ENCODE peak calls at places on chromosomes 13 and 19, in ten cellular contexts. D is body of pancreas, L is kidney epithelial cell, B is OCI-LY7, U is glutamatergic neuron, A is tibial nerve, C is heart left ventricle, S is AG09319, R is lung, K is psoas muscle. X is an unnamed sample.
A peak's percentile ranks its signal among the peaks of the same experiment; 100 is the strongest.

GRCh38 chr19:46574533-46574932 is 26.6 kb upstream of the CALM3 start:
- DNase-seq in D (no peak), L (no peak), B (no peak), U (no peak), A (no peak), C (no peak), S (no peak), R (no peak), K (no peak), X (no peak)

GRCh38 chr13:74066937-74067336 is 67.3 kb downstream of the KLF12 start:
- DNase-seq in D (no peak), L (no peak), B (no peak), U (no peak), A (no peak), C (no peak), S (no peak), R (no peak), K (no peak), X (no peak)

GRCh38 chr19:47379398-47379938 is 30.4 kb downstream of the DHX34 start:
- DNase-seq in D (no peak), L (no peak), B (no peak), U (peak; percentile 46), A (no peak), C (no peak), S (no peak), R (no peak), K (peak; percentile 75), X (no peak)

GRCh38 chr13:22625691-22626090 is 555.1 kb upstream of the SGCG start:
- DNase-seq in D (no peak), L (no peak), B (no peak), U (no peak), A (no peak), C (no peak), S (no peak), R (no peak), K (no peak), X (no peak)

GRCh38 chr13:22801402-22802003 is 379.3 kb upstream of the SGCG start:
- DNase-seq in D (no peak), L (no peak), B (peak; percentile 20), U (no peak), A (no peak), C (no peak), S (no peak), R (no peak), K (no peak), X (no peak)

GRCh38 chr13:29954082-29955043 is 103.9 kb upstream of the UBL3 start:
- DNase-seq in D (no peak), L (no peak), B (no peak), U (no peak), A (no peak), C (no peak), S (no peak), R (no peak), K (no peak), X (no peak)

GRCh38 chr13:55783841-55784240 is 1356.9 kb upstream of the PRR20A start:
- DNase-seq in D (no peak), L (no peak), B (no peak), U (no peak), A (no peak), C (no peak), S (no peak), R (no peak), K (no peak), X (no peak)

GRCh38 chr13:97219226-97219625 is 2.9 kb upstream of the MBNL2 start:
- DNase-seq in D (no peak), L (no peak), B (no peak), U (no peak), A (no peak), C (no peak), S (no peak), R (no peak), K (no peak), X (no peak)

GRCh38 chr19:41445575-41445974 is 2.6 kb downstream of the ERICH4 start:
- DNase-seq in D (no peak), L (no peak), B (no peak), U (no peak), A (no peak), C (no peak), S (no peak), R (no peak), K (no peak), X (peak; percentile 13)

GRCh38 chr19:41449079-41449864 is 6.3 kb downstream of the ERICH4 start:
- DNase-seq in D (peak; percentile 71), L (peak; percentile 18), B (peak; percentile 71), U (peak; percentile 89), A (peak; percentile 56), C (peak; percentile 78), S (peak; percentile 32), R (peak; percentile 77), K (peak; percentile 84), X (peak; percentile 80)

GRCh38 chr19:41443813-41444455 is 978 bp downstream of the ERICH4 start:
- DNase-seq in D (no peak), L (no peak), B (no peak), U (no peak), A (no peak), C (peak; percentile 17), S (no peak), R (no peak), K (no peak), X (no peak)

GRCh38 chr19:41449865-41450178 is 6.9 kb downstream of the ERICH4 start:
- DNase-seq in D (no peak), L (no peak), B (no peak), U (no peak), A (no peak), C (no peak), S (no peak), R (no peak), K (no peak), X (no peak)

DNA sequence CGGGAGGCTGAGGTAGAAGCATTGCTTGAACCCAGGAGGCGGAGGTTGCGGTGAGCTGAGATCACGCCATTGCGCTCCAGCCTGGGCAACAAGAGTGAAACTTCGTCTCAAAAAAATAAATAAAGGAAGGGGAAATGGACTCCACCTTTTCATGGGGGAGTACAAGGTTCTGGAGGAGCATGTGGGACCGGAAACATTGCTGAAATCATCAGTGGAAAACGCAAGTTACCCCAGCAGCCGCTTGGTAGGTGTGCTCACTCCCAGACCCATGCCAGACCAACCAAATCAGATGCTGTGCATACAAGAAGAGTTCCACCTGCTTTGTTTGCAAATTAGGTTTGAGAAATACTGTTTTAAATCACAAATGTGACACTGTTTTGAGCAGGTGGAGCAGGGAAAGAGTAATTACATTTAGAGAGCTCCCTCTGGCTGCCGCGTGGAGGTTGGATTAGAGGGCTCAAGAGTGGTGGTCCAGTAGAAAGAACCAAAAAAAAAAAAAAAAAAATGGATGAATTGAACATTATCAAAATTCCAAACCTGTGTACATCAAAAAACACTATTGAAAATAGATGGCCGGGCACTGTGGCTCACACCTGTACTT is 4.9 kb downstream of the ERICH4 start:
- DNase-seq in D (no peak), L (no peak), B (no peak), U (no peak), A (no peak), C (no peak), S (no peak), R (no peak), K (no peak), X (no peak)
- TF ChIP-seq CTCF in D (no peak), L (no peak), B (peak; percentile 56), U (no peak), A (no peak), C (peak; percentile 29), S (no peak), R (no peak), K (no peak), X (no peak)

DNA sequence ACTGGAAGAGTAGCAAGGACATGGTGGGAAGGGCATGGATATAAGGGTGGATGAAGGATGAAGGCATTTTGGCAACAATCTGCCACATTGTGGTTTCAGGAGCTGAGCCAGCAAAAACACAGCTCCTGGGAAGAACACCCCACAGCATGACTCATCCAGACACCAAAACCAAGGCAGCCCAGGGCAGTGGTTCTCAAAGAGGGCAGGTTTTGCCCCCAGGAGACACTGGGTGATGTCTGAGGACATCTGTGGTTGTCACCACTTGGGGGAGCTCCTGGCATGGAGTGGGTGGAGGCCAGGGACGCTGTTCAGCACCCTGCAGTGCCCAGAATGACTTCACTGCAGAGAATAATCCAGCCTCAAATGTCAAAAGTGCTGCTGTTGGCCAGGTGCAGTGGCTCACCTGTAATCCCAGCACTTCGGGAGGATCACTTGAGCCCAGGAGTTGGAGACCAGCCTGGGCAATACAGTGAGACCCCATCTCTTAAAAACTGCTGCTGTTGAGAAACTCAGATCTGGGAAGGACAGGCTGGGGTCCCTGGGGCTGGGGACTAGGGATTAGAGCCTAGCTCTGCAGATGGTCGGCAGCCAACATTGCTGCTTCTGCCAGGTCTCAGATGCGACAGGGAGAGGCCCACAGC is 16.1 kb downstream of the ZFR2 start:
- DNase-seq in D (no peak), L (peak; percentile 52), B (peak; percentile 14), U (no peak), A (no peak), C (no peak), S (peak; percentile 7), R (no peak), K (no peak), X (no peak)
- TF ChIP-seq CTCF in D (no peak), L (peak; percentile 23), B (peak; percentile 57), U (no peak), A (no peak), C (peak; percentile 26), S (no peak), R (no peak), K (peak; percentile 14), X (no peak)

GRCh38 chr13:80361883-80362327 is 21.0 kb upstream of the SPRY2 start:
- DNase-seq in D (no peak), L (no peak), B (peak; percentile 6), U (no peak), A (no peak), C (no peak), S (no peak), R (no peak), K (no peak), X (peak; percentile 42)
- TF ChIP-seq CTCF in D (no peak), L (no peak), B (peak; percentile 20), U (no peak), A (peak; percentile 11), C (no peak), S (no peak), R (no peak), K (no peak), X (no peak)

GRCh38 chr13:103275708-103276107 is 209.5 kb upstream of the SLC10A2 start:
- DNase-seq in D (no peak), L (no peak), B (no peak), U (no peak), A (no peak), C (no peak), S (no peak), R (no peak), K (no peak), X (no peak)

GRCh38 chr13:103273825-103274224 is 207.6 kb upstream of the SLC10A2 start:
- DNase-seq in D (no peak), L (no peak), B (no peak), U (no peak), A (no peak), C (no peak), S (no peak), R (no peak), K (no peak), X (no peak)

GRCh38 chr13:103275079-103275478 is 208.9 kb upstream of the SLC10A2 start:
- DNase-seq in D (no peak), L (no peak), B (no peak), U (no peak), A (no peak), C (no peak), S (no peak), R (no peak), K (no peak), X (no peak)

GRCh38 chr13:103277099-103277498 is 210.9 kb upstream of the SLC10A2 start:
- DNase-seq in D (no peak), L (no peak), B (no peak), U (no peak), A (no peak), C (no peak), S (no peak), R (no peak), K (no peak), X (no peak)

DNA sequence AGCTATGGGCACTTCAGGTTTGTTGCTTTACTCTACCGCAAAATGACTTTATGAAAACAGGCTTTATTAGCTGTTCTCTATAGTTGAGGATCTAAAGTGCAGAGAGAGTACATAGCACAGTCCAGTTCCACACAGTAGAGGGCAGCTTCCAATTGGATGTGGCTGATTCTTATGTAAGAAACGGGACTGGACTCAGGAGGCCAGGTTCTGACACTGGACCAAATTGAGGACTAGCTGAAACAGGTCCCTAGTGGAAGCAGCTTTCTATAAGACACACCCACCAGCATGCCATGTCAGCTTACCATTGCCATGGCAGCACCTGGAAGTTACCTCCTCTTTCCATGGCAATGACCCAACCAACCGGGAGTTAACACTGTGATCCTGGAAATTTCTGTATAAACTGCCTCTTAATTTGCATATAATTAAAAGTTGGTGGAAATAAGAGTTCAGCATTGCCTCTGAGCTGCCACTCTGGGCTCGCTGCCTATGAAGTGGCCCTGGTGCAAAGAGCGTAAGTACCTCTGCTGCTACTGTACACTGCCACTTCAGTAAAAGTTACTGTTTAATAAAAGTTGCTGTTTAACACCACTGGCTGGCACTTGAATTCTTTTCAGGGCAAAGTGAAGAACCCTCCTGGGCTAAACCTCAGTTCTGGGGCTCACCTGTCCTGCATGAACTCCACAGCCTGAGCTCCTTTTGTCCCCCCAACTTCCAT is 211.9 kb upstream of the SLC10A2 start:
- DNase-seq in D (no peak), L (no peak), B (no peak), U (no peak), A (no peak), C (no peak), S (no peak), R (no peak), K (no peak), X (no peak)
- TF ChIP-seq CTCF in D (no peak), L (peak; percentile 8), B (no peak), U (no peak), A (no peak), C (no peak), S (no peak), R (no peak), K (no peak), X (no peak)